ENCODE peak calls at places on chromosomes 6 and 20, in eight cellular contexts. P is ovary, A is upper lobe of left lung, H is HCT116, L is IMR-90, E is tibial nerve, S is thyroid gland, N is Peyer's patch. F is an unnamed sample.
A peak's percentile ranks its signal among the peaks of the same experiment; 100 is the strongest.

GRCh38 chr6:109406196-109406595 is 23.9 kb upstream of the CD164 start:
- DNase-seq in P (no peak), L (peak; percentile 63), H (no peak), A (no peak), S (no peak), E (no peak), N (no peak), F (no peak)

GRCh38 chr6:124973780-124974179 is 11.5 kb downstream of the RNF217 start:
- DNase-seq in A (no peak), P (no peak), S (no peak), E (no peak), L (no peak), N (no peak), H (no peak), F (no peak)

GRCh38 chr20:59783020-59784010 is 150.1 kb downstream of the SYCP2 start:
- DNase-seq in P (peak; percentile 36), L (peak; percentile 15), H (peak; percentile 32), E (no peak), S (peak; percentile 34), A (peak; percentile 33), N (peak; percentile 77), F (peak; percentile 28)

GRCh38 chr6:111764238-111765182 is 108.7 kb downstream of the FYN start:
- DNase-seq in S (no peak), E (no peak), A (peak; percentile 35), P (no peak), N (no peak), H (no peak), L (no peak), F (no peak)

GRCh38 chr6:106110167-106110826 is 24.2 kb downstream of the PRDM1 start:
- DNase-seq in N (no peak), H (no peak), L (no peak), P (no peak), A (no peak), E (no peak), S (peak; percentile 87), F (no peak)

GRCh38 chr6:115782612-115783011 is 278.1 kb downstream of the FRK start:
- DNase-seq in L (no peak), S (no peak), N (no peak), H (no peak), E (no peak), P (no peak), A (no peak), F (no peak)

GRCh38 chr6:154370545-154370944 is 13.9 kb upstream of the IPCEF1 start:
- DNase-seq in A (no peak), N (no peak), H (peak; percentile 18), S (peak; percentile 46), L (peak; percentile 58), P (no peak), E (no peak), F (no peak)

GRCh38 chr20:54657268-54657826 is 182.0 kb downstream of the DOK5 start:
- DNase-seq in N (no peak), P (no peak), H (no peak), E (no peak), L (no peak), A (no peak), S (no peak), F (no peak)

GRCh38 chr6:148530394-148530923 is 187.8 kb downstream of the SASH1 start:
- DNase-seq in A (no peak), H (no peak), S (no peak), E (no peak), L (peak; percentile 98), P (no peak), N (no peak), F (no peak)

GRCh38 chr20:53040678-53041674 is 68.8 kb downstream of the TSHZ2 start:
- DNase-seq in L (no peak), S (peak; percentile 14), A (no peak), E (no peak), P (peak; percentile 43), N (no peak), H (no peak), F (peak; percentile 46)

GRCh38 chr20:57391439-57392129 is 388 bp downstream of the RBM38 start:
- DNase-seq in E (no peak), A (peak; percentile 90), L (no peak), P (peak; percentile 51), N (peak; percentile 66), H (no peak), S (peak; percentile 27), F (no peak)

GRCh38 chr6:136066005-136066404 is 184.1 kb downstream of the MTFR2 start:
- DNase-seq in A (no peak), P (no peak), L (peak; percentile 43), E (no peak), H (no peak), N (no peak), S (no peak), F (no peak)

GRCh38 chr6:83019741-83020140 is 45.9 kb downstream of the UBE3D start:
- DNase-seq in S (no peak), E (no peak), L (no peak), A (no peak), H (no peak), N (no peak), P (no peak), F (no peak)

GRCh38 chr20:51938557-51939324 is 136.4 kb upstream of the SALL4 start:
- DNase-seq in P (no peak), L (peak; percentile 19), S (no peak), A (no peak), H (no peak), E (no peak), N (no peak), F (no peak)

GRCh38 chr6:38508894-38509293 is 130.8 kb downstream of the BTBD9 start:
- DNase-seq in A (no peak), S (no peak), H (no peak), N (no peak), L (peak; percentile 79), E (no peak), P (no peak), F (no peak)

GRCh38 chr6:11133281-11133680 is 21.8 kb upstream of the ERVFRD-1 start:
- DNase-seq in E (no peak), P (no peak), L (no peak), A (no peak), S (no peak), N (no peak), H (no peak), F (no peak)

GRCh38 chr6:90472716-90473115 is 114.2 kb downstream of the MAP3K7 start:
- DNase-seq in H (no peak), S (no peak), A (no peak), N (no peak), L (no peak), P (no peak), E (no peak), F (no peak)

GRCh38 chr20:62644802-62645496 is 2.6 kb downstream of the SLCO4A1 start:
- DNase-seq in S (no peak), H (no peak), L (no peak), P (no peak), N (peak; percentile 79), A (no peak), E (no peak), F (no peak)

GRCh38 chr6:151060096-151060741 is 179.5 kb upstream of the AKAP12 start:
- DNase-seq in P (peak; percentile 12), H (peak; percentile 98), A (no peak), N (no peak), E (no peak), L (peak; percentile 96), S (no peak), F (no peak)

GRCh38 chr20:49729780-49730179 is 16.1 kb upstream of the B4GALT5 start:
- DNase-seq in S (no peak), A (no peak), H (no peak), L (peak; percentile 69), N (no peak), P (no peak), E (no peak), F (no peak)

GRCh38 chr6:8526619-8527018 is 91.3 kb upstream of the SLC35B3 start:
- DNase-seq in E (no peak), L (no peak), H (no peak), P (no peak), S (no peak), A (no peak), N (no peak), F (no peak)
- TF ChIP-seq POLR2A in E (no peak), L (no peak), H (no peak), P (no peak), S (no peak), A (no peak), N (no peak), F (no peak)

GRCh38 chr6:99393698-99394531 is at the start of gene COQ3:
- DNase-seq in P (peak; percentile 60), E (peak; percentile 23), H (peak; percentile 57), S (peak; percentile 69), L (peak; percentile 71), N (peak; percentile 77), A (peak; percentile 95), F (peak; percentile 70)
- TF ChIP-seq POLR2A in P (no peak), E (no peak), H (peak; percentile 72), S (no peak), L (peak; percentile 77), N (peak; percentile 20), A (no peak), F (peak; percentile 49)

GRCh38 chr20:64083380-64084208 is 604 bp downstream of the LKAAEAR1 start:
- DNase-seq in S (peak; percentile 73), L (peak; percentile 67), H (no peak), E (peak; percentile 36), P (peak; percentile 55), A (peak; percentile 95), N (peak; percentile 75), F (peak; percentile 67)
- TF ChIP-seq POLR2A in S (no peak), L (no peak), H (no peak), E (no peak), P (no peak), A (no peak), N (no peak), F (no peak)

GRCh38 chr6:159522877-159523547 is 170.0 kb downstream of the SOD2 start:
- DNase-seq in H (no peak), S (no peak), E (no peak), L (no peak), A (no peak), N (no peak), P (no peak), F (no peak)

GRCh38 chr6:159521962-159522361 is 171.1 kb downstream of the SOD2 start:
- DNase-seq in P (no peak), N (no peak), H (no peak), E (no peak), L (no peak), A (no peak), S (no peak), F (no peak)

GRCh38 chr6:159529820-159530405 is 163.1 kb downstream of the SOD2 start:
- DNase-seq in P (no peak), E (no peak), S (no peak), H (no peak), L (no peak), A (no peak), N (no peak), F (no peak)

GRCh38 chr6:159527351-159527750 is 165.7 kb downstream of the SOD2 start:
- DNase-seq in H (no peak), L (no peak), P (no peak), S (no peak), N (no peak), A (no peak), E (no peak), F (no peak)

DNA sequence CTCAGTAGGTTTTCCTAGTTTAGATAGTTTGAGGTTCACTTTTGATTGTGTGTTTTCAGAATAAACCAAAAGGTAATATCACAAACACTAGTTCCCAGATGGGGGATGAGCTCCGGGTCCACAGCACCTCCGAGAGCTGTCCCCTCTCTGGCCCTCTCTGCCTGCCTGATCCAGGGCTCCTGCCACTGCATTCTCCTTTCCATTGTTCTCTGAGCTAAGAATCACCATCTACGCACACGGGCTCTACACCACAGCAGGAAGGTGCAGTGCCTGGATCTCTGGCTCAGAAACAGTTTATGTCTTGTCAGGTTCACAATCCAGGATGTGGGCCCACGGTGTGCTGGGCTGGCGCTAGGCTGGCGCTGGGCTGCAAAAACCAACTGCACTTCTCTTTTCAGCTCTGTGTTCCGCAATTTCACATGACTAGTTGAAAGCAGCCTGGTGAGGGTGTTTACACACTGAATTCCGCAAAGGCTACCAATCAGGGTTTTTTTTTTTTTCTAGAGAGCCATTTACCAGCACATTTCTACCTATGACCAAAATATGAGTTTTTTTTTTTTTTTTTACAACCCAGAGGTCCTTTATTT is 167.5 kb downstream of the SOD2 start:
- DNase-seq in P (no peak), A (peak; percentile 49), N (no peak), L (no peak), E (no peak), H (no peak), S (no peak), F (no peak)
- TF ChIP-seq POLR2A in P (no peak), A (no peak), N (no peak), L (no peak), E (no peak), H (no peak), S (no peak), F (no peak)